ENCODE peak calls at places on chromosomes 12 and 14, in ten cellular contexts. J is WTC11, B is NCI-H1417, N is MCF 10A, X is Peyer's patch, O is ecto neural progenitor cell, Z is foreskin fibroblast, A is ELR, D is NCI-H510A treated with DMSO at 0.1 percent for 48 hours, T is AG10803. E is an unnamed sample.

GRCh38 chr12:6038160-6038559 is 86.3 kb downstream of the VWF start:
- DNase-seq in T (peak; percentile 66), Z (peak; percentile 34), B (peak; percentile 61), D (peak; percentile 17), A (peak; percentile 69), O (peak; percentile 84), X (no peak), N (peak; percentile 86), J (peak; percentile 84), E (no peak)

GRCh38 chr14:81164167-81164774 is 56.5 kb downstream of the GTF2A1 start:
- DNase-seq in X (peak; percentile 31), N (peak; percentile 87), A (peak; percentile 84), D (peak; percentile 66), J (peak; percentile 84), B (peak; percentile 53), Z (peak; percentile 66), O (peak; percentile 69), T (peak; percentile 66), E (peak; percentile 99)

GRCh38 chr12:85468356-85469157 is 188.5 kb downstream of the ALX1 start:
- DNase-seq in N (peak; percentile 78), O (peak; percentile 55), A (peak; percentile 77), T (peak; percentile 56), D (peak; percentile 78), J (peak; percentile 39), Z (peak; percentile 18), B (peak; percentile 66), X (no peak), E (no peak)

GRCh38 chr12:94879542-94879941 is 124.0 kb downstream of the NDUFA12 start:
- DNase-seq in Z (no peak), N (peak; percentile 50), T (no peak), A (peak; percentile 40), B (no peak), J (peak; percentile 34), O (no peak), D (no peak), X (no peak), E (no peak)

GRCh38 chr12:71011261-71011660 is 90.7 kb upstream of the PTPRR start:
- DNase-seq in Z (peak; percentile 50), X (no peak), D (no peak), J (no peak), A (no peak), T (peak; percentile 6), O (no peak), N (peak; percentile 54), B (no peak), E (no peak)

GRCh38 chr12:51662728-51663154 is 71.7 kb downstream of the SCN8A start:
- DNase-seq in J (no peak), N (no peak), O (no peak), A (no peak), T (no peak), D (no peak), Z (no peak), B (no peak), X (no peak), E (no peak)

GRCh38 chr12:92136883-92137582 is 8.6 kb downstream of the BTG1 start:
- DNase-seq in B (no peak), X (no peak), N (peak; percentile 72), Z (peak; percentile 81), O (no peak), D (no peak), J (no peak), T (peak; percentile 86), A (peak; percentile 94), E (no peak)

GRCh38 chr14:88411039-88411438 is 25.6 kb downstream of the SPATA7 start:
- DNase-seq in X (no peak), D (no peak), A (no peak), Z (no peak), N (no peak), T (no peak), J (peak; percentile 22), B (no peak), O (no peak), E (no peak)

GRCh38 chr14:66330218-66330617 is 156.0 kb upstream of the CCDC196 start:
- DNase-seq in Z (no peak), X (no peak), T (no peak), B (no peak), J (no peak), N (no peak), A (no peak), D (no peak), O (no peak), E (no peak)